ENCODE peak calls at places on chromosomes 1 and 21, in eight cellular contexts. One of them, this sample, is unnamed.

GRCh38 chr1:204974326-204974725 is 68.7 kb upstream of the CNTN2 start:
- DNase-seq in tibial artery: no peak
- DNase-seq in endothelial cell: no peak
- DNase-seq in GM10248: no peak
- DNase-seq in uterus: no peak
- DNase-seq in omental fat pad: no peak
- DNase-seq in left ventricle myocardium inferior: no peak
- DNase-seq in GM13976: no peak
- DNase-seq in this sample: no peak

GRCh38 chr1:940121-941026 is 16.7 kb downstream of the SAMD11 start:
- DNase-seq in tibial artery: peak
- DNase-seq in GM13976: peak
- DNase-seq in endothelial cell: no peak
- DNase-seq in uterus: peak
- DNase-seq in left ventricle myocardium inferior: peak
- DNase-seq in GM10248: peak
- DNase-seq in omental fat pad: no peak
- DNase-seq in this sample: peak

GRCh38 chr21:14673649-14674048 is 127.5 kb upstream of the SAMSN1 start:
- DNase-seq in GM13976: no peak
- DNase-seq in omental fat pad: no peak
- DNase-seq in left ventricle myocardium inferior: no peak
- DNase-seq in GM10248: no peak
- DNase-seq in uterus: no peak
- DNase-seq in endothelial cell: no peak
- DNase-seq in tibial artery: no peak
- DNase-seq in this sample: no peak

GRCh38 chr1:110515041-110515440 is 3.9 kb downstream of the KCNA10 start:
- DNase-seq in omental fat pad: no peak
- DNase-seq in GM13976: no peak
- DNase-seq in endothelial cell: no peak
- DNase-seq in uterus: no peak
- DNase-seq in tibial artery: no peak
- DNase-seq in left ventricle myocardium inferior: no peak
- DNase-seq in GM10248: no peak
- DNase-seq in this sample: no peak

GRCh38 chr21:34733866-34734265 is 65.1 kb downstream of the CLIC6 start:
- DNase-seq in GM10248: no peak
- DNase-seq in omental fat pad: no peak
- DNase-seq in uterus: no peak
- DNase-seq in left ventricle myocardium inferior: no peak
- DNase-seq in endothelial cell: no peak
- DNase-seq in tibial artery: peak
- DNase-seq in GM13976: no peak
- DNase-seq in this sample: no peak

GRCh38 chr1:109632671-109633346 is 13.2 kb downstream of the AMPD2 start:
- DNase-seq in GM13976: no peak
- DNase-seq in GM10248: peak
- DNase-seq in endothelial cell: no peak
- DNase-seq in uterus: peak
- DNase-seq in omental fat pad: no peak
- DNase-seq in tibial artery: peak
- DNase-seq in left ventricle myocardium inferior: no peak
- DNase-seq in this sample: no peak

GRCh38 chr1:76939107-76939816 is 72.0 kb downstream of the ST6GALNAC5 start:
- DNase-seq in endothelial cell: no peak
- DNase-seq in uterus: no peak
- DNase-seq in GM13976: no peak
- DNase-seq in omental fat pad: no peak
- DNase-seq in GM10248: peak
- DNase-seq in left ventricle myocardium inferior: no peak
- DNase-seq in tibial artery: no peak
- DNase-seq in this sample: no peak

GRCh38 chr1:203990118-203990517 is 82.8 kb upstream of the SOX13 start:
- DNase-seq in GM13976: no peak
- DNase-seq in uterus: no peak
- DNase-seq in endothelial cell: no peak
- DNase-seq in tibial artery: no peak
- DNase-seq in omental fat pad: no peak
- DNase-seq in left ventricle myocardium inferior: no peak
- DNase-seq in GM10248: no peak
- DNase-seq in this sample: no peak

GRCh38 chr1:246450485-246451251 is 56.4 kb downstream of the SMYD3 start:
- DNase-seq in left ventricle myocardium inferior: no peak
- DNase-seq in GM13976: peak
- DNase-seq in omental fat pad: no peak
- DNase-seq in GM10248: peak
- DNase-seq in tibial artery: no peak
- DNase-seq in uterus: no peak
- DNase-seq in endothelial cell: no peak
- DNase-seq in this sample: no peak

GRCh38 chr1:226610671-226611070 is 62.1 kb downstream of the STUM start:
- DNase-seq in GM10248: no peak
- DNase-seq in endothelial cell: no peak
- DNase-seq in left ventricle myocardium inferior: no peak
- DNase-seq in GM13976: no peak
- DNase-seq in uterus: peak
- DNase-seq in tibial artery: no peak
- DNase-seq in omental fat pad: no peak
- DNase-seq in this sample: no peak

GRCh38 chr1:102500795-102501194 is 504.1 kb upstream of the OLFM3 start:
- DNase-seq in endothelial cell: no peak
- DNase-seq in left ventricle myocardium inferior: no peak
- DNase-seq in GM10248: no peak
- DNase-seq in GM13976: no peak
- DNase-seq in tibial artery: no peak
- DNase-seq in omental fat pad: no peak
- DNase-seq in uterus: no peak
- DNase-seq in this sample: no peak

GRCh38 chr1:76949503-76949902 is 82.2 kb downstream of the ST6GALNAC5 start:
- DNase-seq in tibial artery: no peak
- DNase-seq in GM13976: no peak
- DNase-seq in GM10248: no peak
- DNase-seq in left ventricle myocardium inferior: no peak
- DNase-seq in endothelial cell: no peak
- DNase-seq in uterus: no peak
- DNase-seq in omental fat pad: no peak
- DNase-seq in this sample: no peak

GRCh38 chr1:15702722-15703550 is 18.8 kb downstream of the PLEKHM2 start:
- DNase-seq in omental fat pad: no peak
- DNase-seq in GM10248: no peak
- DNase-seq in uterus: peak
- DNase-seq in GM13976: no peak
- DNase-seq in tibial artery: no peak
- DNase-seq in left ventricle myocardium inferior: no peak
- DNase-seq in endothelial cell: no peak
- DNase-seq in this sample: no peak

GRCh38 chr1:24199291-24199900 is 12.3 kb upstream of the IFNLR1 start:
- DNase-seq in uterus: peak
- DNase-seq in tibial artery: peak
- DNase-seq in GM10248: peak
- DNase-seq in GM13976: peak
- DNase-seq in endothelial cell: peak
- DNase-seq in omental fat pad: no peak
- DNase-seq in left ventricle myocardium inferior: peak
- DNase-seq in this sample: peak

GRCh38 chr1:88350648-88351047 is 333.4 kb upstream of the PKN2 start:
- DNase-seq in left ventricle myocardium inferior: no peak
- DNase-seq in tibial artery: no peak
- DNase-seq in endothelial cell: no peak
- DNase-seq in omental fat pad: no peak
- DNase-seq in uterus: no peak
- DNase-seq in GM10248: no peak
- DNase-seq in GM13976: no peak
- DNase-seq in this sample: no peak

GRCh38 chr1:43708006-43708412 is 673 bp downstream of the ST3GAL3 start:
- DNase-seq in GM10248: no peak
- DNase-seq in uterus: no peak
- DNase-seq in tibial artery: no peak
- DNase-seq in left ventricle myocardium inferior: no peak
- DNase-seq in endothelial cell: no peak
- DNase-seq in omental fat pad: no peak
- DNase-seq in GM13976: no peak
- DNase-seq in this sample: no peak

GRCh38 chr1:43707191-43708005 is at the start of gene ST3GAL3:
- DNase-seq in GM10248: peak
- DNase-seq in omental fat pad: peak
- DNase-seq in endothelial cell: peak
- DNase-seq in GM13976: peak
- DNase-seq in uterus: peak
- DNase-seq in tibial artery: peak
- DNase-seq in left ventricle myocardium inferior: peak
- DNase-seq in this sample: peak

GRCh38 chr1:43711524-43712386 is 4.4 kb downstream of the ST3GAL3 start:
- DNase-seq in left ventricle myocardium inferior: no peak
- DNase-seq in tibial artery: no peak
- DNase-seq in GM10248: no peak
- DNase-seq in endothelial cell: no peak
- DNase-seq in GM13976: no peak
- DNase-seq in omental fat pad: no peak
- DNase-seq in uterus: no peak
- DNase-seq in this sample: no peak

GRCh38 chr1:43706598-43707190 is 642 bp upstream of the ST3GAL3 start:
- DNase-seq in endothelial cell: peak
- DNase-seq in left ventricle myocardium inferior: no peak
- DNase-seq in uterus: no peak
- DNase-seq in GM13976: peak
- DNase-seq in tibial artery: no peak
- DNase-seq in GM10248: no peak
- DNase-seq in omental fat pad: no peak
- DNase-seq in this sample: no peak

GRCh38 chr1:43711049-43711448 is 3.7 kb downstream of the ST3GAL3 start:
- DNase-seq in tibial artery: no peak
- DNase-seq in uterus: no peak
- DNase-seq in left ventricle myocardium inferior: no peak
- DNase-seq in GM10248: no peak
- DNase-seq in endothelial cell: no peak
- DNase-seq in omental fat pad: no peak
- DNase-seq in GM13976: no peak
- DNase-seq in this sample: no peak
- TF ChIP-seq CTCF in tibial artery: no peak
- TF ChIP-seq CTCF in uterus: no peak
- TF ChIP-seq CTCF in left ventricle myocardium inferior: no peak
- TF ChIP-seq CTCF in GM10248: no peak
- TF ChIP-seq CTCF in endothelial cell: no peak
- TF ChIP-seq CTCF in omental fat pad: no peak
- TF ChIP-seq CTCF in GM13976: no peak
- TF ChIP-seq CTCF in this sample: no peak

DNA sequence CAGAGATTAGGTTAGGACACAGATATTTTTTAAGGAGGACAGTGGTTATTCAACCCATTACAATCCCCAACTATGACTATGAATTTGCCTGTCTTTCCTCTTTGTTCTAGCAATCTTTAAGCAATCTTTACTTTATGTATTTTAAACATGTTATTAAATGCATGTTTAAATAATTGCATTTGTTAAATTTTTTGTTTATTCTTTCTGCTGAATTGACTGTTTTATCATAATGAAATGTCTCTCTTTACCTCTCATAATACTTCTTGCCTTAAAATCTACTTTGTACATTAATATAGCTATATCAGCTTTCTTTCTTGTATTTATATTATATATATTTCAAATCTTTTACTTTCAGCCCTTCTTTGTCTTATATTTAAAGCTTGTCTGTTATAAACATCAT is 46.1 kb downstream of the CR1L start:
- DNase-seq in endothelial cell: no peak
- DNase-seq in omental fat pad: no peak
- DNase-seq in GM10248: no peak
- DNase-seq in uterus: no peak
- DNase-seq in GM13976: no peak
- DNase-seq in tibial artery: no peak
- DNase-seq in left ventricle myocardium inferior: no peak
- DNase-seq in this sample: no peak
- TF ChIP-seq CTCF in endothelial cell: no peak
- TF ChIP-seq CTCF in omental fat pad: no peak
- TF ChIP-seq CTCF in GM10248: no peak
- TF ChIP-seq CTCF in uterus: no peak
- TF ChIP-seq CTCF in GM13976: no peak
- TF ChIP-seq CTCF in tibial artery: no peak
- TF ChIP-seq CTCF in left ventricle myocardium inferior: no peak
- TF ChIP-seq CTCF in this sample: no peak

DNA sequence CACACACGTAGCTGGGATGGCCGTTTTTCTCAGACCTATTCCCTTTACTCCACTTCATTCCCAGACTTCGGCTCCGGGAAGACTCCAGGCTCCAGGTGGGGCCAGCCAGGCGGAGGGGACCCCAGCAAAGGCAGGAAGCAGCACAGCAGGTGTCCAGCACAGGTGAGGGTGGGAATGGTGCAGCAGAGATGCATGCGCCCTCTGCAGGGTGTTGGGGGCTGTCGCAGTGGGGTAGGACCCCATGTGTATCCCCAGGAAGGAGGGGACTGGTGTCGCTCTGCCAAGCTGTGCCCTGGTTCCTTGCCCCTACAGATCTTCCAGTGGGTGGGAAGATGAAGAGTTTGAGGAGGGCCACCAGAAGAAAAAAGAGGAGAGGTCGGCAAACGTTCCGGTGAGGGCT is 5.3 kb downstream of the TTC24 start:
- DNase-seq in GM13976: peak
- DNase-seq in uterus: no peak
- DNase-seq in endothelial cell: no peak
- DNase-seq in tibial artery: no peak
- DNase-seq in omental fat pad: no peak
- DNase-seq in GM10248: no peak
- DNase-seq in left ventricle myocardium inferior: no peak
- DNase-seq in this sample: no peak
- TF ChIP-seq CTCF in GM13976: peak
- TF ChIP-seq CTCF in uterus: no peak
- TF ChIP-seq CTCF in endothelial cell: no peak
- TF ChIP-seq CTCF in tibial artery: no peak
- TF ChIP-seq CTCF in omental fat pad: no peak
- TF ChIP-seq CTCF in GM10248: peak
- TF ChIP-seq CTCF in left ventricle myocardium inferior: no peak
- TF ChIP-seq CTCF in this sample: no peak

GRCh38 chr1:97139512-97139911 is 417.9 kb downstream of the PTBP2 start:
- DNase-seq in left ventricle myocardium inferior: no peak
- DNase-seq in omental fat pad: no peak
- DNase-seq in endothelial cell: no peak
- DNase-seq in GM10248: no peak
- DNase-seq in tibial artery: no peak
- DNase-seq in GM13976: no peak
- DNase-seq in uterus: no peak
- DNase-seq in this sample: no peak

GRCh38 chr1:97143236-97143882 is 421.8 kb downstream of the PTBP2 start:
- DNase-seq in GM10248: no peak
- DNase-seq in uterus: no peak
- DNase-seq in omental fat pad: no peak
- DNase-seq in GM13976: no peak
- DNase-seq in endothelial cell: no peak
- DNase-seq in tibial artery: no peak
- DNase-seq in left ventricle myocardium inferior: no peak
- DNase-seq in this sample: no peak

GRCh38 chr1:97138515-97139032 is 417.0 kb downstream of the PTBP2 start:
- DNase-seq in uterus: no peak
- DNase-seq in left ventricle myocardium inferior: no peak
- DNase-seq in omental fat pad: no peak
- DNase-seq in GM13976: no peak
- DNase-seq in GM10248: no peak
- DNase-seq in tibial artery: no peak
- DNase-seq in endothelial cell: no peak
- DNase-seq in this sample: no peak

GRCh38 chr1:97145321-97145956 is 423.9 kb downstream of the PTBP2 start:
- DNase-seq in uterus: no peak
- DNase-seq in GM10248: no peak
- DNase-seq in endothelial cell: no peak
- DNase-seq in omental fat pad: no peak
- DNase-seq in tibial artery: no peak
- DNase-seq in GM13976: no peak
- DNase-seq in left ventricle myocardium inferior: no peak
- DNase-seq in this sample: no peak

GRCh38 chr1:97144527-97144926 is 422.9 kb downstream of the PTBP2 start:
- DNase-seq in uterus: no peak
- DNase-seq in endothelial cell: no peak
- DNase-seq in tibial artery: no peak
- DNase-seq in GM13976: no peak
- DNase-seq in left ventricle myocardium inferior: no peak
- DNase-seq in GM10248: no peak
- DNase-seq in omental fat pad: no peak
- DNase-seq in this sample: no peak
- TF ChIP-seq CTCF in uterus: no peak
- TF ChIP-seq CTCF in endothelial cell: no peak
- TF ChIP-seq CTCF in tibial artery: no peak
- TF ChIP-seq CTCF in GM13976: no peak
- TF ChIP-seq CTCF in left ventricle myocardium inferior: no peak
- TF ChIP-seq CTCF in GM10248: no peak
- TF ChIP-seq CTCF in omental fat pad: no peak
- TF ChIP-seq CTCF in this sample: no peak

This sample was measured in activated B cell treated with CpG ODN at 0.5 μM for 24 hours.